ENCODE peak calls at places on chromosome 1, in six cellular contexts. One of them, this sample, is unnamed.

GRCh38 chr1:230992100-230992774 is 13.3 kb downstream of the ARV1 start:
- DNase-seq in activated CD8-positive, alpha-beta memory T cell treated with anti-CD3 and anti-CD28 coated beads, Interleukin-2, amount 10 ng/mL, durations not matched to agents 7 days and 5 days: no peak
- DNase-seq in fibroblast of the conjunctiva: no peak
- DNase-seq in RCC 7860: no peak
- DNase-seq in T follicular helper cell: no peak
- DNase-seq in T-helper 2 cell: no peak
- DNase-seq in this sample: no peak

GRCh38 chr1:226135059-226135651 is 51.4 kb downstream of the ACBD3 start:
- DNase-seq in activated CD8-positive, alpha-beta memory T cell treated with anti-CD3 and anti-CD28 coated beads, Interleukin-2, amount 10 ng/mL, durations not matched to agents 7 days and 5 days: no peak
- DNase-seq in fibroblast of the conjunctiva: no peak
- DNase-seq in RCC 7860: no peak
- DNase-seq in T follicular helper cell: no peak
- DNase-seq in T-helper 2 cell: no peak
- DNase-seq in this sample: no peak

GRCh38 chr1:12491691-12492090 is 126.3 kb downstream of the DHRS3 start:
- DNase-seq in activated CD8-positive, alpha-beta memory T cell treated with anti-CD3 and anti-CD28 coated beads, Interleukin-2, amount 10 ng/mL, durations not matched to agents 7 days and 5 days: no peak
- DNase-seq in fibroblast of the conjunctiva: no peak
- DNase-seq in RCC 7860: no peak
- DNase-seq in T follicular helper cell: no peak
- DNase-seq in T-helper 2 cell: no peak
- DNase-seq in this sample: no peak

GRCh38 chr1:22261580-22261979 is 118.7 kb upstream of the WNT4 start:
- DNase-seq in activated CD8-positive, alpha-beta memory T cell treated with anti-CD3 and anti-CD28 coated beads, Interleukin-2, amount 10 ng/mL, durations not matched to agents 7 days and 5 days: no peak
- DNase-seq in fibroblast of the conjunctiva: no peak
- DNase-seq in RCC 7860: no peak
- DNase-seq in T follicular helper cell: no peak
- DNase-seq in T-helper 2 cell: no peak
- DNase-seq in this sample: no peak

GRCh38 chr1:20727746-20728316 is 4.7 kb downstream of the SH2D5 start:
- DNase-seq in activated CD8-positive, alpha-beta memory T cell treated with anti-CD3 and anti-CD28 coated beads, Interleukin-2, amount 10 ng/mL, durations not matched to agents 7 days and 5 days: peak
- DNase-seq in fibroblast of the conjunctiva: no peak
- DNase-seq in RCC 7860: no peak
- DNase-seq in T follicular helper cell: no peak
- DNase-seq in T-helper 2 cell: no peak
- DNase-seq in this sample: no peak

GRCh38 chr1:244207935-244208244 is 156.8 kb downstream of the ZBTB18 start:
- DNase-seq in activated CD8-positive, alpha-beta memory T cell treated with anti-CD3 and anti-CD28 coated beads, Interleukin-2, amount 10 ng/mL, durations not matched to agents 7 days and 5 days: no peak
- DNase-seq in fibroblast of the conjunctiva: no peak
- DNase-seq in RCC 7860: no peak
- DNase-seq in T follicular helper cell: no peak
- DNase-seq in T-helper 2 cell: no peak
- DNase-seq in this sample: no peak

GRCh38 chr1:76786232-76786631 is 81.0 kb upstream of the ST6GALNAC5 start:
- DNase-seq in activated CD8-positive, alpha-beta memory T cell treated with anti-CD3 and anti-CD28 coated beads, Interleukin-2, amount 10 ng/mL, durations not matched to agents 7 days and 5 days: no peak
- DNase-seq in fibroblast of the conjunctiva: no peak
- DNase-seq in RCC 7860: no peak
- DNase-seq in T follicular helper cell: no peak
- DNase-seq in T-helper 2 cell: no peak
- DNase-seq in this sample: peak

GRCh38 chr1:178278135-178278534 is 184.2 kb downstream of the RASAL2 start:
- DNase-seq in activated CD8-positive, alpha-beta memory T cell treated with anti-CD3 and anti-CD28 coated beads, Interleukin-2, amount 10 ng/mL, durations not matched to agents 7 days and 5 days: no peak
- DNase-seq in fibroblast of the conjunctiva: no peak
- DNase-seq in RCC 7860: no peak
- DNase-seq in T follicular helper cell: no peak
- DNase-seq in T-helper 2 cell: no peak
- DNase-seq in this sample: no peak

GRCh38 chr1:185373813-185374524 is 56.9 kb upstream of the IVNS1ABP start:
- DNase-seq in activated CD8-positive, alpha-beta memory T cell treated with anti-CD3 and anti-CD28 coated beads, Interleukin-2, amount 10 ng/mL, durations not matched to agents 7 days and 5 days: no peak
- DNase-seq in fibroblast of the conjunctiva: no peak
- DNase-seq in RCC 7860: peak
- DNase-seq in T follicular helper cell: no peak
- DNase-seq in T-helper 2 cell: no peak
- DNase-seq in this sample: peak

GRCh38 chr1:4978660-4979390 is 324.4 kb downstream of the AJAP1 start:
- DNase-seq in activated CD8-positive, alpha-beta memory T cell treated with anti-CD3 and anti-CD28 coated beads, Interleukin-2, amount 10 ng/mL, durations not matched to agents 7 days and 5 days: no peak
- DNase-seq in fibroblast of the conjunctiva: no peak
- DNase-seq in RCC 7860: no peak
- DNase-seq in T follicular helper cell: no peak
- DNase-seq in T-helper 2 cell: no peak
- DNase-seq in this sample: no peak

GRCh38 chr1:175073054-175073453 is 5.4 kb downstream of the TNN start:
- DNase-seq in activated CD8-positive, alpha-beta memory T cell treated with anti-CD3 and anti-CD28 coated beads, Interleukin-2, amount 10 ng/mL, durations not matched to agents 7 days and 5 days: no peak
- DNase-seq in fibroblast of the conjunctiva: peak
- DNase-seq in RCC 7860: no peak
- DNase-seq in T follicular helper cell: no peak
- DNase-seq in T-helper 2 cell: no peak
- DNase-seq in this sample: no peak

GRCh38 chr1:165284471-165284870 is 72.0 kb downstream of the LMX1A start:
- DNase-seq in activated CD8-positive, alpha-beta memory T cell treated with anti-CD3 and anti-CD28 coated beads, Interleukin-2, amount 10 ng/mL, durations not matched to agents 7 days and 5 days: no peak
- DNase-seq in fibroblast of the conjunctiva: no peak
- DNase-seq in RCC 7860: no peak
- DNase-seq in T follicular helper cell: no peak
- DNase-seq in T-helper 2 cell: no peak
- DNase-seq in this sample: no peak

GRCh38 chr1:153548722-153549695 is at the start of gene S100A3:
- DNase-seq in activated CD8-positive, alpha-beta memory T cell treated with anti-CD3 and anti-CD28 coated beads, Interleukin-2, amount 10 ng/mL, durations not matched to agents 7 days and 5 days: no peak
- DNase-seq in fibroblast of the conjunctiva: no peak
- DNase-seq in RCC 7860: peak
- DNase-seq in T follicular helper cell: no peak
- DNase-seq in T-helper 2 cell: no peak
- DNase-seq in this sample: no peak

GRCh38 chr1:176950736-176951308 is 213.7 kb downstream of the ASTN1 start:
- DNase-seq in activated CD8-positive, alpha-beta memory T cell treated with anti-CD3 and anti-CD28 coated beads, Interleukin-2, amount 10 ng/mL, durations not matched to agents 7 days and 5 days: no peak
- DNase-seq in fibroblast of the conjunctiva: no peak
- DNase-seq in RCC 7860: no peak
- DNase-seq in T follicular helper cell: no peak
- DNase-seq in T-helper 2 cell: no peak
- DNase-seq in this sample: no peak

GRCh38 chr1:211677659-211678058 is 2.2 kb upstream of the NEK2 start:
- DNase-seq in activated CD8-positive, alpha-beta memory T cell treated with anti-CD3 and anti-CD28 coated beads, Interleukin-2, amount 10 ng/mL, durations not matched to agents 7 days and 5 days: no peak
- DNase-seq in fibroblast of the conjunctiva: no peak
- DNase-seq in RCC 7860: no peak
- DNase-seq in T follicular helper cell: no peak
- DNase-seq in T-helper 2 cell: no peak
- DNase-seq in this sample: no peak

GRCh38 chr1:212283741-212284140 is 1.5 kb upstream of the PPP2R5A start:
- DNase-seq in activated CD8-positive, alpha-beta memory T cell treated with anti-CD3 and anti-CD28 coated beads, Interleukin-2, amount 10 ng/mL, durations not matched to agents 7 days and 5 days: no peak
- DNase-seq in fibroblast of the conjunctiva: no peak
- DNase-seq in RCC 7860: no peak
- DNase-seq in T follicular helper cell: no peak
- DNase-seq in T-helper 2 cell: no peak
- DNase-seq in this sample: no peak

GRCh38 chr1:228459091-228459993 is 27.8 kb upstream of the RNF187 start:
- DNase-seq in activated CD8-positive, alpha-beta memory T cell treated with anti-CD3 and anti-CD28 coated beads, Interleukin-2, amount 10 ng/mL, durations not matched to agents 7 days and 5 days: peak
- DNase-seq in fibroblast of the conjunctiva: peak
- DNase-seq in RCC 7860: no peak
- DNase-seq in T follicular helper cell: peak
- DNase-seq in T-helper 2 cell: peak
- DNase-seq in this sample: no peak

GRCh38 chr1:30716646-30717045 is 6.7 kb downstream of the MATN1 start:
- DNase-seq in activated CD8-positive, alpha-beta memory T cell treated with anti-CD3 and anti-CD28 coated beads, Interleukin-2, amount 10 ng/mL, durations not matched to agents 7 days and 5 days: no peak
- DNase-seq in fibroblast of the conjunctiva: no peak
- DNase-seq in RCC 7860: no peak
- DNase-seq in T follicular helper cell: no peak
- DNase-seq in T-helper 2 cell: no peak
- DNase-seq in this sample: no peak

GRCh38 chr1:78280626-78281025 is 210.1 kb upstream of the PTGFR start:
- DNase-seq in activated CD8-positive, alpha-beta memory T cell treated with anti-CD3 and anti-CD28 coated beads, Interleukin-2, amount 10 ng/mL, durations not matched to agents 7 days and 5 days: no peak
- DNase-seq in fibroblast of the conjunctiva: no peak
- DNase-seq in RCC 7860: no peak
- DNase-seq in T follicular helper cell: no peak
- DNase-seq in T-helper 2 cell: no peak
- DNase-seq in this sample: no peak

GRCh38 chr1:32868085-32868484 is 2.6 kb downstream of the FNDC5 start:
- DNase-seq in activated CD8-positive, alpha-beta memory T cell treated with anti-CD3 and anti-CD28 coated beads, Interleukin-2, amount 10 ng/mL, durations not matched to agents 7 days and 5 days: no peak
- DNase-seq in fibroblast of the conjunctiva: no peak
- DNase-seq in RCC 7860: no peak
- DNase-seq in T follicular helper cell: no peak
- DNase-seq in T-helper 2 cell: no peak
- DNase-seq in this sample: no peak

GRCh38 chr1:67722292-67722944 is 37.4 kb downstream of the GADD45A start:
- DNase-seq in activated CD8-positive, alpha-beta memory T cell treated with anti-CD3 and anti-CD28 coated beads, Interleukin-2, amount 10 ng/mL, durations not matched to agents 7 days and 5 days: no peak
- DNase-seq in fibroblast of the conjunctiva: no peak
- DNase-seq in RCC 7860: no peak
- DNase-seq in T follicular helper cell: no peak
- DNase-seq in T-helper 2 cell: no peak
- DNase-seq in this sample: no peak

GRCh38 chr1:208412994-208413393 is 168.8 kb upstream of the PLXNA2 start:
- DNase-seq in activated CD8-positive, alpha-beta memory T cell treated with anti-CD3 and anti-CD28 coated beads, Interleukin-2, amount 10 ng/mL, durations not matched to agents 7 days and 5 days: no peak
- DNase-seq in fibroblast of the conjunctiva: no peak
- DNase-seq in RCC 7860: no peak
- DNase-seq in T follicular helper cell: no peak
- DNase-seq in T-helper 2 cell: no peak
- DNase-seq in this sample: no peak

GRCh38 chr1:92790867-92791266 is 6.0 kb upstream of the EVI5 start:
- DNase-seq in activated CD8-positive, alpha-beta memory T cell treated with anti-CD3 and anti-CD28 coated beads, Interleukin-2, amount 10 ng/mL, durations not matched to agents 7 days and 5 days: no peak
- DNase-seq in fibroblast of the conjunctiva: no peak
- DNase-seq in RCC 7860: no peak
- DNase-seq in T follicular helper cell: no peak
- DNase-seq in T-helper 2 cell: no peak
- DNase-seq in this sample: no peak

GRCh38 chr1:2796890-2797740 is 4.4 kb downstream of the TTC34 start:
- DNase-seq in activated CD8-positive, alpha-beta memory T cell treated with anti-CD3 and anti-CD28 coated beads, Interleukin-2, amount 10 ng/mL, durations not matched to agents 7 days and 5 days: no peak
- DNase-seq in fibroblast of the conjunctiva: no peak
- DNase-seq in RCC 7860: no peak
- DNase-seq in T follicular helper cell: no peak
- DNase-seq in T-helper 2 cell: no peak
- DNase-seq in this sample: no peak

GRCh38 chr1:115811140-115811828 is 29.6 kb downstream of the NHLH2 start:
- DNase-seq in activated CD8-positive, alpha-beta memory T cell treated with anti-CD3 and anti-CD28 coated beads, Interleukin-2, amount 10 ng/mL, durations not matched to agents 7 days and 5 days: no peak
- DNase-seq in fibroblast of the conjunctiva: no peak
- DNase-seq in RCC 7860: no peak
- DNase-seq in T follicular helper cell: no peak
- DNase-seq in T-helper 2 cell: no peak
- DNase-seq in this sample: peak